ENCODE peak calls at places on chromosomes 12 and 14, in five cellular contexts. W is astrocyte; J is T-helper 1 cell; C is central memory CD4-positive, alpha-beta T cell; L is skeletal muscle cell. B is an unnamed sample.

GRCh38 chr14:61438860-61439765 is 117.7 kb downstream of the PRKCH start:
- DNase-seq in J (peak), W (peak), L (no peak), C (peak), B (peak)

GRCh38 chr12:28079539-28079938 is 107.0 kb upstream of the PTHLH start:
- DNase-seq in W (no peak), J (no peak), C (no peak), L (no peak), B (no peak)

GRCh38 chr12:108907861-108908302 is 28.0 kb downstream of the DAO start:
- DNase-seq in J (no peak), C (no peak), L (no peak), W (peak), B (peak)

GRCh38 chr14:53872551-53873188 is 84.0 kb downstream of the BMP4 start:
- DNase-seq in L (no peak), J (no peak), W (peak), C (no peak), B (no peak)

GRCh38 chr12:116454950-116455447 is 104.2 kb upstream of the MAP1LC3B2 start:
- DNase-seq in W (peak), J (no peak), C (no peak), L (peak), B (peak)

GRCh38 chr14:25400607-25401206 is 350.8 kb upstream of the STXBP6 start:
- DNase-seq in C (no peak), W (peak), J (peak), L (no peak), B (peak)

GRCh38 chr14:104874571-104875411 is 9.7 kb downstream of the CEP170B start:
- DNase-seq in W (no peak), J (no peak), C (no peak), L (no peak), B (no peak)

GRCh38 chr14:69263364-69263763 is 3.4 kb downstream of the GALNT16 start:
- DNase-seq in L (peak), C (no peak), W (peak), J (no peak), B (no peak)

GRCh38 chr12:67681145-67681778 is 32.7 kb downstream of the DYRK2 start:
- DNase-seq in L (peak), C (no peak), J (no peak), W (peak), B (peak)

GRCh38 chr12:30830751-30831150 is 76.0 kb upstream of the CAPRIN2 start:
- DNase-seq in C (no peak), J (no peak), W (no peak), L (no peak), B (no peak)

GRCh38 chr12:109716512-109717389 is 3.1 kb downstream of the FAM222A start:
- DNase-seq in J (no peak), L (no peak), W (no peak), C (no peak), B (no peak)